ENCODE peak calls at places on chromosomes 13 and 19, in eight cellular contexts. N, U, V, S, R, C, B and H are unnamed samples.
A peak's percentile ranks its signal among the peaks of the same experiment; 100 is the strongest.

GRCh38 chr13:40452741-40453665 is 213.4 kb downstream of the FOXO1 start:
- DNase-seq in B (no peak), R (peak; percentile 35), U (peak; percentile 75), N (peak; percentile 49), S (no peak), V (peak; percentile 48), C (no peak), H (peak; percentile 47)

GRCh38 chr19:50836543-50837195 is 3.3 kb upstream of the KLK15 start:
- DNase-seq in V (no peak), R (no peak), C (no peak), U (no peak), B (no peak), N (no peak), S (no peak), H (no peak)

GRCh38 chr19:14542721-14543328 is 13.4 kb downstream of the TECR start:
- DNase-seq in C (no peak), N (peak; percentile 75), S (no peak), R (peak; percentile 67), U (peak; percentile 74), B (no peak), V (peak; percentile 65), H (peak; percentile 30)

GRCh38 chr19:16338470-16339360 is 14.1 kb downstream of the KLF2 start:
- DNase-seq in N (peak; percentile 94), U (peak; percentile 93), R (peak; percentile 95), C (no peak), B (peak; percentile 46), V (peak; percentile 90), S (no peak), H (peak; percentile 78)

GRCh38 chr13:113837554-113838355 is 26.1 kb downstream of the GAS6 start:
- DNase-seq in R (peak; percentile 99), S (peak; percentile 98), C (no peak), U (peak; percentile 100), B (peak; percentile 95), N (peak; percentile 98), V (peak; percentile 99), H (peak; percentile 99)

GRCh38 chr19:19352823-19353222 is 32.2 kb downstream of the MAU2 start:
- DNase-seq in S (no peak), V (no peak), R (no peak), U (no peak), N (no peak), B (no peak), C (no peak), H (no peak)

GRCh38 chr13:110340812-110341444 is 33.8 kb downstream of the COL4A2 start:
- DNase-seq in V (peak; percentile 34), R (peak; percentile 74), N (peak; percentile 13), B (no peak), S (peak; percentile 91), C (peak; percentile 51), U (peak; percentile 73), H (peak; percentile 84)

GRCh38 chr19:8614455-8614854 is 3.9 kb upstream of the ADAMTS10 start:
- DNase-seq in V (no peak), B (no peak), U (no peak), R (no peak), S (no peak), C (no peak), N (no peak), H (no peak)

GRCh38 chr13:48370815-48371214 is 42.1 kb downstream of the LPAR6 start:
- DNase-seq in U (no peak), S (no peak), V (no peak), B (no peak), R (no peak), C (no peak), N (no peak), H (no peak)

GRCh38 chr13:82627183-82627582 is 1255.1 kb downstream of the SLITRK1 start:
- DNase-seq in R (no peak), B (peak; percentile 27), S (no peak), U (peak; percentile 62), C (no peak), V (peak; percentile 39), N (peak; percentile 43), H (peak; percentile 67)

GRCh38 chr19:34555447-34555846 is 73.9 kb downstream of the WTIP start:
- DNase-seq in N (peak; percentile 2), U (peak; percentile 8), R (peak; percentile 3), V (peak; percentile 3), C (no peak), S (no peak), B (no peak), H (peak; percentile 30)

GRCh38 chr13:75771818-75772217 is 135.7 kb downstream of the LMO7 start:
- DNase-seq in C (no peak), U (peak; percentile 83), R (peak; percentile 77), V (peak; percentile 85), S (no peak), B (no peak), N (peak; percentile 85), H (peak; percentile 88)

GRCh38 chr13:66532146-66532545 is 698.0 kb downstream of the PCDH9 start:
- DNase-seq in C (no peak), B (no peak), R (peak; percentile 40), S (no peak), U (peak; percentile 71), V (peak; percentile 56), N (peak; percentile 52), H (peak; percentile 90)

GRCh38 chr13:23986619-23987018 is 89.3 kb upstream of the C1QTNF9B start:
- DNase-seq in R (peak; percentile 98), U (peak; percentile 88), C (no peak), N (peak; percentile 92), B (peak; percentile 75), V (peak; percentile 87), S (no peak), H (peak; percentile 98)

GRCh38 chr19:37594982-37595382 is 306 bp downstream of the ZNF540 start:
- DNase-seq in U (peak; percentile 73), C (peak; percentile 36), N (no peak), S (peak; percentile 57), B (no peak), V (peak; percentile 55), R (peak; percentile 44), H (peak; percentile 65)

GRCh38 chr19:12731337-12731736 is 3.1 kb downstream of the TRIR start:
- DNase-seq in C (no peak), R (no peak), U (no peak), V (no peak), B (no peak), S (no peak), N (no peak), H (no peak)

GRCh38 chr13:53201454-53202225 is 173.0 kb downstream of the OLFM4 start:
- DNase-seq in S (no peak), V (no peak), B (no peak), U (no peak), R (no peak), C (peak; percentile 45), N (no peak), H (peak; percentile 1)

GRCh38 chr13:53200498-53201453 is 172.2 kb downstream of the OLFM4 start:
- DNase-seq in N (no peak), R (peak; percentile 7), U (peak; percentile 1), B (no peak), C (peak; percentile 94), S (no peak), V (peak; percentile 19), H (peak; percentile 12)

GRCh38 chr13:53204598-53204997 is 176.0 kb downstream of the OLFM4 start:
- DNase-seq in B (no peak), N (no peak), R (no peak), S (no peak), U (no peak), C (no peak), V (no peak), H (no peak)

DNA sequence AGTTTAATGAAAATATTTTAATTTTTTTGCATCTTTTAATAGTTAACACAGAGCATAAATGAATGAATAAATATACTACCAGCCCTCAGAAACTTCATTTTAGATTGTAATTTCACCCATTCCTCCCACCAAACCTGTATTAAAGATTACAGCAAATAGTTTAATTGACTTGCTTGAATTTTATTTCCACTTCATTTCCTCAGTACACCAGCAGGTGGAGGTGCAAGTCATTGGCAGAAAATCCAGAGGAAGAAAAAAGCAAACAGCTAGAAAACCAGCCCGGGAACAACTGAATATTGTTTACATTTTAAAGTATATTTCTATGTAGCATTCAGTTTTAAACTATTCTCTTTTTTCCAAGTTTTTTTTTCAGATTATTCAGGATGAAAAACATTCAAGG is 177.8 kb downstream of the OLFM4 start:
- DNase-seq in N (no peak), S (no peak), C (no peak), V (peak; percentile 7), R (no peak), U (no peak), B (no peak), H (peak; percentile 4)
- TF ChIP-seq CTCF in N (no peak), S (no peak), C (peak; percentile 70), V (peak; percentile 43), R (peak; percentile 39), U (no peak), B (peak; percentile 15), H (peak; percentile 41)

GRCh38 chr13:28679628-28680027 is 20.7 kb downstream of the POMP start:
- DNase-seq in N (peak; percentile 37), S (no peak), U (peak; percentile 28), B (no peak), R (peak; percentile 34), V (peak; percentile 33), C (no peak), H (peak; percentile 55)

GRCh38 chr13:28684257-28684656 is 25.3 kb downstream of the POMP start:
- DNase-seq in V (no peak), B (no peak), R (no peak), S (no peak), C (peak; percentile 63), U (no peak), N (no peak), H (peak; percentile 23)

GRCh38 chr13:28680541-28680940 is 21.6 kb downstream of the POMP start:
- DNase-seq in S (no peak), N (no peak), V (no peak), R (no peak), C (no peak), U (no peak), B (no peak), H (no peak)

GRCh38 chr13:28678809-28679208 is 19.9 kb downstream of the POMP start:
- DNase-seq in N (no peak), C (no peak), U (peak; percentile 54), S (no peak), R (no peak), V (peak; percentile 13), B (no peak), H (peak; percentile 25)
- TF ChIP-seq CTCF in N (peak; percentile 21), C (no peak), U (peak; percentile 29), S (no peak), R (peak; percentile 43), V (peak; percentile 23), B (peak; percentile 20), H (peak; percentile 42)

GRCh38 chr19:33304760-33305647 is 2.7 kb upstream of the CEBPA start:
- DNase-seq in S (no peak), B (no peak), V (no peak), U (no peak), C (no peak), R (no peak), N (no peak), H (no peak)
- TF ChIP-seq CTCF in S (no peak), B (no peak), V (no peak), U (no peak), C (no peak), R (no peak), N (no peak), H (no peak)

DNA sequence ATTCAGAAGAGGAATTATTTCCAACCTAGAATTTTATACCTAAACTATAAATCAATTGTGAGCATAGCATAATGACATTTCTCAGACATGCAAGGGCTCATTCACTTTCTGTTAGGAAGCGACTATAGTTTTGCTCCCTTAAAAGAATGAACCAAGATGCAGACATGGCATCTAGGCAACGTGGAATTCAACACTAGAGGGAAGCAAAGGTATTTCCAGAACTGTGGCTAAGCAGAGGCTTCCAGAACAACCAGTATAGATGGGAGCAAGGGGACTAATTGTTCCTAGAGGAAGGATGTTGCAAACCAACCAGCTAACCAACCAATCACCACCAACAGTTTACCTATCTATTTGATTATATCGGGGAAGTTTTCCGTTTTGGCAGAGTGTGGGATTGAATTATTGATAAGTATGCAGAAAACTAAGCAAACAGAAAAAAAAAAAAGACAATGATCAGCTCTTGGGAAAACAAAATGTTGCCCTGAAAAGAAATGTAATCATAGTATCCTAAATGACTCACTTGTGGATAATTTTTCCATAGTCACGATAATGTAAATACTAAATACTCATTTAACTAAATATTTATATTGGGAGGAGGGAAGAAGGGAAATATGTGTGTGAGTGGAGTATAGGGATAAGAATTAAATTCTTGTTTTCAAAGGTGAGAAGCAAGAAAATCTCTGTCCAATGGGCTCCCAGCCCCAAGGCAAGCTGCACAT is 21.1 kb downstream of the ARL11 start:
- DNase-seq in R (peak; percentile 44), C (no peak), U (peak; percentile 56), V (peak; percentile 58), S (no peak), B (no peak), N (peak; percentile 55), H (peak; percentile 68)
- TF ChIP-seq CTCF in R (peak; percentile 60), C (peak; percentile 28), U (peak; percentile 49), V (peak; percentile 57), S (peak; percentile 36), B (peak; percentile 46), N (peak; percentile 52), H (peak; percentile 62)